ENCODE peak calls at places on chromosome 17, in six cellular contexts. U is frontal cortex; F is CD4-positive, alpha-beta memory T cell; R is cardiac muscle cell; H is endothelial cell; C is H54. J is an unnamed sample.

GRCh38 chr17:44235583-44235936 is 16.1 kb upstream of the UBTF start:
- DNase-seq in C (peak), U (no peak), F (no peak), H (no peak), R (no peak), J (peak)

GRCh38 chr17:44827863-44828262 is 2.2 kb downstream of the GJC1 start:
- DNase-seq in C (no peak), H (no peak), R (no peak), F (no peak), U (no peak), J (no peak)

GRCh38 chr17:164536-165235 is 16.8 kb downstream of the DOC2B start:
- DNase-seq in C (no peak), F (peak), H (peak), R (peak), U (peak), J (peak)

GRCh38 chr17:76716834-76717205 is 6.1 kb upstream of the MXRA7 start:
- DNase-seq in C (peak), H (no peak), U (no peak), R (no peak), F (no peak), J (no peak)

GRCh38 chr17:76234354-76234679 is 6.0 kb downstream of the RNF157 start:
- DNase-seq in H (no peak), U (no peak), R (no peak), C (no peak), F (no peak), J (no peak)

GRCh38 chr17:436571-436970 is 84.0 kb upstream of the RPH3AL start:
- DNase-seq in U (no peak), F (no peak), R (no peak), C (no peak), H (no peak), J (no peak)

GRCh38 chr17:15392326-15392739 is 50.9 kb upstream of the TEKT3 start:
- DNase-seq in C (peak), R (no peak), F (no peak), U (no peak), H (no peak), J (peak)

GRCh38 chr17:29291163-29291752 is 2.7 kb downstream of the NUFIP2 start:
- DNase-seq in U (peak), F (peak), R (peak), C (no peak), H (peak), J (peak)

GRCh38 chr17:15213381-15214087 is 51.6 kb downstream of the PMP22 start:
- DNase-seq in U (no peak), C (no peak), R (peak), F (no peak), H (peak), J (no peak)

GRCh38 chr17:40864661-40865380 is 2.2 kb downstream of the KRT12 start:
- DNase-seq in U (no peak), C (no peak), F (no peak), R (no peak), H (no peak), J (no peak)

GRCh38 chr17:75011788-75012319 is 616 bp upstream of the MRPL58 start:
- DNase-seq in F (peak), H (no peak), U (no peak), C (no peak), R (no peak), J (no peak)

GRCh38 chr17:50218771-50219315 is 17.4 kb upstream of the COL1A1 start:
- DNase-seq in U (no peak), C (no peak), F (no peak), H (no peak), R (no peak), J (no peak)

J was measured in HTR-8/SVneo.